ENCODE peak calls at places on chromosomes 2 and 18, in four cellular contexts. One of them, this sample, is unnamed.

GRCh38 chr2:66771359-66771978 is 336.5 kb downstream of the MEIS1 start:
- DNase-seq in GM12878: no peak
- DNase-seq in K562: no peak
- DNase-seq in HepG2: no peak
- DNase-seq in this sample: no peak

GRCh38 chr18:60445341-60445740 is 72.8 kb upstream of the MC4R start:
- DNase-seq in K562: no peak
- DNase-seq in GM12878: no peak
- DNase-seq in HepG2: no peak
- DNase-seq in this sample: no peak

GRCh38 chr2:20052872-20053281 is 1.4 kb upstream of the LAPTM4A start:
- DNase-seq in GM12878: no peak
- DNase-seq in K562: peak
- DNase-seq in HepG2: no peak
- DNase-seq in this sample: peak

GRCh38 chr18:68219274-68219673 is 495.6 kb downstream of the TMX3 start:
- DNase-seq in GM12878: no peak
- DNase-seq in K562: no peak
- DNase-seq in HepG2: no peak
- DNase-seq in this sample: no peak

GRCh38 chr2:174342600-174343342 is 8.0 kb downstream of the SP9 start:
- DNase-seq in GM12878: no peak
- DNase-seq in K562: no peak
- DNase-seq in HepG2: no peak
- DNase-seq in this sample: no peak

GRCh38 chr18:3151379-3152264 is 68.1 kb downstream of the MYOM1 start:
- DNase-seq in K562: peak
- DNase-seq in GM12878: no peak
- DNase-seq in HepG2: peak
- DNase-seq in this sample: peak

GRCh38 chr18:58396966-58397365 is 231.9 kb downstream of the ALPK2 start:
- DNase-seq in HepG2: no peak
- DNase-seq in GM12878: no peak
- DNase-seq in K562: no peak
- DNase-seq in this sample: no peak

GRCh38 chr2:169696381-169696780 is 2.1 kb downstream of the PHOSPHO2 start:
- DNase-seq in K562: no peak
- DNase-seq in HepG2: no peak
- DNase-seq in GM12878: no peak
- DNase-seq in this sample: no peak

GRCh38 chr2:135657806-135658582 is 83.7 kb upstream of the UBXN4 start:
- DNase-seq in HepG2: no peak
- DNase-seq in K562: no peak
- DNase-seq in GM12878: peak
- DNase-seq in this sample: no peak

GRCh38 chr2:75647771-75648170 is 1.2 kb downstream of the MRPL19 start:
- DNase-seq in GM12878: no peak
- DNase-seq in HepG2: no peak
- DNase-seq in K562: no peak
- DNase-seq in this sample: no peak

GRCh38 chr2:144452169-144453038 is 67.5 kb downstream of the ZEB2 start:
- DNase-seq in HepG2: no peak
- DNase-seq in K562: peak
- DNase-seq in GM12878: no peak
- DNase-seq in this sample: peak

GRCh38 chr2:106886916-106887758 is 1.2 kb upstream of the ST6GAL2 start:
- DNase-seq in K562: no peak
- DNase-seq in GM12878: no peak
- DNase-seq in HepG2: no peak
- DNase-seq in this sample: peak

GRCh38 chr2:81767173-81767720 is 1462.7 kb upstream of the LRRTM1 start:
- DNase-seq in K562: no peak
- DNase-seq in GM12878: no peak
- DNase-seq in HepG2: no peak
- DNase-seq in this sample: no peak

GRCh38 chr18:48897531-48897930 is 53.2 kb downstream of the SMAD7 start:
- DNase-seq in HepG2: no peak
- DNase-seq in GM12878: no peak
- DNase-seq in K562: no peak
- DNase-seq in this sample: no peak

GRCh38 chr2:215657844-215658243 is 222.0 kb upstream of the FN1 start:
- DNase-seq in GM12878: no peak
- DNase-seq in K562: no peak
- DNase-seq in HepG2: no peak
- DNase-seq in this sample: no peak

GRCh38 chr2:235052514-235053354 is 100.9 kb downstream of the SH3BP4 start:
- DNase-seq in HepG2: no peak
- DNase-seq in K562: no peak
- DNase-seq in GM12878: no peak
- DNase-seq in this sample: no peak

GRCh38 chr2:27772804-27773203 is 1.3 kb downstream of the MRPL33 start:
- DNase-seq in GM12878: no peak
- DNase-seq in HepG2: no peak
- DNase-seq in K562: no peak
- DNase-seq in this sample: no peak

GRCh38 chr18:27750014-27750413 is 426.9 kb downstream of the CDH2 start:
- DNase-seq in HepG2: peak
- DNase-seq in GM12878: no peak
- DNase-seq in K562: no peak
- DNase-seq in this sample: peak

GRCh38 chr18:74183110-74183509 is 34.8 kb downstream of the TIMM21 start:
- DNase-seq in HepG2: no peak
- DNase-seq in GM12878: no peak
- DNase-seq in K562: no peak
- DNase-seq in this sample: no peak

GRCh38 chr18:26121476-26121875 is 12.2 kb upstream of the PSMA8 start:
- DNase-seq in GM12878: no peak
- DNase-seq in K562: no peak
- DNase-seq in HepG2: no peak
- DNase-seq in this sample: no peak

GRCh38 chr2:237585590-237586221 is 4.8 kb downstream of the RAB17 start:
- DNase-seq in HepG2: peak
- DNase-seq in K562: no peak
- DNase-seq in GM12878: no peak
- DNase-seq in this sample: no peak

GRCh38 chr2:54574107-54574859 is 118.2 kb downstream of the SPTBN1 start:
- DNase-seq in K562: peak
- DNase-seq in GM12878: peak
- DNase-seq in HepG2: peak
- DNase-seq in this sample: no peak

DNA sequence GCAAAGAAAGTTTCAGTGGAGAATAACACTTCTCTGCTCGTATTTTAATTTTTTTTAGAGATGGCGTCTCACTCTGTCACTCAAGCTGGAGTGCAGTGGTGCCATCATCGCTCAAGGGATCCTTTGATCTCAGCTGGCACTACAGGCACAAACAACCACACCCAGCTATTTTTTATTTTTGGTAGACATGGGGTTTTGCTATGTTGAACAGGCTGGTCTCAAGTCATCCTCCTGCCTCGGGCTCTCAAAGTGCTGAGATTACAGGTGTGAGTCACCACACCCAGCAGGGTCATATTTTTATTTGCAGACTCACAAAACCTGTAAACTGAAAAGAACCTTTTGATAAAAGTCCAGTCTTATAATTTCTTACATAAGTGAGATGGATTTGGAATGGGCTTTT is 2.6 kb downstream of the TRAK2 start:
- DNase-seq in HepG2: no peak
- DNase-seq in K562: no peak
- DNase-seq in GM12878: no peak
- DNase-seq in this sample: no peak
- TF ChIP-seq FOXM1 in HepG2: no peak
- TF ChIP-seq FOXM1 in K562: no peak
- TF ChIP-seq FOXM1 in GM12878: no peak
- TF ChIP-seq FOXM1 in this sample: no peak

DNA sequence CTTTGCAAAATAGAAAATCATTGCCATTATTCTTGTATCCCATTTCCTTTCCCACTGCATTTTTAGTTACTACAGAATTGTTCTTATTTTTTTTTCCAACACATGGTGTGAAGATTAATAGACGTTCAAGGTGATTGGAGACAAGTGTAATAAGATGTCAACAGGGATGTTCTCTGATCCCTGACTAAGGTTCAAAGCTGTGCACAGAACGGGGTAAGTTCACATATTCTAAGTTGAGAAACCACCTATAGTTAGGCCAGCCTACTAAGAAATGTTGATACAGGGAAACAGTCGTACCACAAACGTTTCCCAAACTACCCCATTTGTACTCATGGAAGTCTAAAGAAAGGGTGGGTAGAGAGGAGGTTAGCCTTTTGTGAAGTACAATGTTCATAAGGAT is 6.4 kb upstream of the TMEM17 start:
- DNase-seq in GM12878: no peak
- DNase-seq in HepG2: no peak
- DNase-seq in K562: no peak
- DNase-seq in this sample: no peak
- TF ChIP-seq TARDBP in GM12878: no peak
- TF ChIP-seq TARDBP in HepG2: no peak
- TF ChIP-seq TARDBP in K562: no peak
- TF ChIP-seq TARDBP in this sample: no peak

DNA sequence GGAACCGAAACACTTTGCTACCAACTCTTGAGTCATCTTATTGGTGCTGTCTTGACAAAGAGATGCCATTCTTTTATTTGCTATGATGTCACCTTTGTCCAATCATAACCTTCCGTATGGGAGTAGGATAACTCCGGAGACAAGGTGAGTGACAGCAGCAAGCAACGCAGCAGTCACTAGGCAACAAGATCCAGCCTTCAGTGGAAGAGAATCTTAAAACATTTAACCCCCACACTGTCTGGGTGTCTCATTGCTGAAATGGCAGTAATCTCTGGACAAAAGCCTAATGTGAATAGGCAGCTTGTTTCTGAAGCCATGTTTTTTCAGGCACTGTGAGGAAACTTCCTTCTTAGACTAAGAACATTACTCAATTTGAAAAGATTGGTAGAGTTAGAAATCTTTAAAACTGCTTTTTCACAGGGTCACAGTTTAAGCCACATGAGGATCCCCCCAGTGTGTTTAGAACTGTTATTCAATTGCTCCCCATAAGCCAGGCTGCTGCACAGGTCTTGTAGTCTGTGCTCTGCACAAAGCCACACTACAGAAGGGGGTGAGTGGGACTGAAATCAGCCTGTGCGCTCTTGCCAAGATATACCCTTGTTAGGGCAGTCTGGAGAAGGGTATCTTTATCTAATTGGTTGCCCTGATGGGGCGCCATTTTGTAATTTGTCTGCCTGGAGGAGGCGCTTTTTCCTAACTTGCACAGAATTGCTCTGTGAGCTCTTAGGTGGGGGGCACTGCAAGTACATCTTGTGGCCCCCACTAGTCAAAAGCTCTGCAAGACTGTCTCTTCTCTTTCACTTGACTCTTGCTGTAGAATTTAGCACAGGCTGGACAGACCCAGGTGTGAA is 131.4 kb upstream of the STON1 start:
- DNase-seq in K562: peak
- DNase-seq in GM12878: no peak
- DNase-seq in HepG2: no peak
- DNase-seq in this sample: no peak
- TF ChIP-seq FOXM1 in K562: no peak
- TF ChIP-seq FOXM1 in GM12878: no peak
- TF ChIP-seq FOXM1 in HepG2: no peak
- TF ChIP-seq FOXM1 in this sample: no peak

GRCh38 chr2:16281451-16282330 is 341.3 kb downstream of the MYCN start:
- DNase-seq in K562: peak
- DNase-seq in GM12878: no peak
- DNase-seq in HepG2: peak
- DNase-seq in this sample: peak
- TF ChIP-seq TARDBP in K562: no peak
- TF ChIP-seq TARDBP in GM12878: no peak
- TF ChIP-seq TARDBP in HepG2: no peak
- TF ChIP-seq TARDBP in this sample: no peak

GRCh38 chr2:177348735-177349693 is 43.6 kb upstream of the AGPS start:
- DNase-seq in K562: no peak
- DNase-seq in HepG2: peak
- DNase-seq in GM12878: no peak
- DNase-seq in this sample: no peak

GRCh38 chr2:177348090-177348489 is 44.5 kb upstream of the AGPS start:
- DNase-seq in K562: no peak
- DNase-seq in HepG2: no peak
- DNase-seq in GM12878: no peak
- DNase-seq in this sample: no peak

GRCh38 chr2:177353084-177353483 is 39.5 kb upstream of the AGPS start:
- DNase-seq in K562: no peak
- DNase-seq in GM12878: no peak
- DNase-seq in HepG2: no peak
- DNase-seq in this sample: no peak

GRCh38 chr2:177355874-177356273 is 36.7 kb upstream of the AGPS start:
- DNase-seq in GM12878: no peak
- DNase-seq in K562: no peak
- DNase-seq in HepG2: no peak
- DNase-seq in this sample: no peak

GRCh38 chr2:177352441-177353070 is 40.0 kb upstream of the AGPS start:
- DNase-seq in K562: no peak
- DNase-seq in HepG2: no peak
- DNase-seq in GM12878: no peak
- DNase-seq in this sample: no peak
- TF ChIP-seq FOXM1 in K562: no peak
- TF ChIP-seq FOXM1 in HepG2: no peak
- TF ChIP-seq FOXM1 in GM12878: no peak
- TF ChIP-seq FOXM1 in this sample: no peak

DNA sequence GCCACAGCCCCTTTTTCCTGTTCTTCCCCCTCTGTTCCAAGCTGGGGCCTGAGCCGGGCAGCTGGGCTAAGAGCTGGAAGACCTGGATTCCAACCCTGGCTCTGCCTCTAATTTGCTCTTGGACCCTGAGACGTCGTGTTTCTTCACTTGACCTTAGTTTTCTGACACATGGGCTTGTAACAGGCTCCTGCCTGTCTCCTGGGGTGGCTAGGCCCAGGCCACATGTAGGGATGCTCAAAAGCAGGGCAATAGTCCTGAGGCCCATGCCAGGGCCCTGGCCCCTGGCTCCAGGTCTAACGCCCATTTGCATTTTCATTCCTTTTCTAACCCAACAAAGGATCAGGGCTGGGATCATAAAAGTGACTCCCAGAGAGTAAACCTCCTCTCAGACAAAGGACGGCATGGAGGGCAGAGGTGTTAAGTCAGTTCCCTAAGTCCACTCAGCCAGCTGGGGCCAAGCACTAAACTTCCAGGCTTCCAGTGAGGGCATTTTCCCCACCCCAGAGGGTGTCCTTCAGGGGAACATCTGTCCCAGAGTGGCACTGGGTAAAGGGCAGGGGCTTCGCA is 16.6 kb upstream of the DNMT3A start:
- DNase-seq in GM12878: no peak
- DNase-seq in HepG2: no peak
- DNase-seq in K562: no peak
- DNase-seq in this sample: no peak
- TF ChIP-seq TARDBP in GM12878: no peak
- TF ChIP-seq TARDBP in HepG2: no peak
- TF ChIP-seq TARDBP in K562: no peak
- TF ChIP-seq TARDBP in this sample: no peak

This sample was measured in HEK293T.